ENCODE peak calls at places on chromosome 22, in nine cellular contexts. K is renal cortical epithelial cell; H is naive thymus-derived CD8-positive, alpha-beta T cell; D is AG04450; X is T-helper 1 cell; I is trophoblast cell; Y is T-cell; Q is EL; C is non-pigmented ciliary epithelial cell. J is an unnamed sample.

GRCh38 chr22:28920757-28921584 is 37.6 kb downstream of the ZNRF3 start:
- DNase-seq in X (no peak), I (no peak), K (peak; percentile 46), D (no peak), C (no peak), Y (no peak), Q (no peak), H (no peak), J (no peak)

GRCh38 chr22:47798229-47798628 is 1035.8 kb downstream of the TBC1D22A start:
- DNase-seq in I (no peak), Y (no peak), H (no peak), C (no peak), D (no peak), K (no peak), Q (no peak), X (no peak), J (no peak)

GRCh38 chr22:39574779-39575551 is 4.4 kb downstream of the CACNA1I start:
- DNase-seq in K (peak; percentile 87), C (peak; percentile 61), Y (no peak), H (no peak), D (peak; percentile 57), X (no peak), Q (peak; percentile 96), I (peak; percentile 46), J (peak; percentile 95)

GRCh38 chr22:45877651-45878050 is 99.3 kb downstream of the WNT7B start:
- DNase-seq in Y (no peak), I (no peak), K (no peak), X (no peak), C (no peak), H (no peak), Q (no peak), D (no peak), J (no peak)

GRCh38 chr22:24685804-24686203 is 82.8 kb downstream of the GGT1 start:
- DNase-seq in K (no peak), H (no peak), X (no peak), C (no peak), I (no peak), D (no peak), Y (no peak), Q (no peak), J (no peak)

GRCh38 chr22:46091277-46091977 is 58.9 kb upstream of the PPARA start:
- DNase-seq in C (no peak), H (no peak), I (no peak), D (no peak), Y (no peak), K (no peak), Q (no peak), X (no peak), J (no peak)

GRCh38 chr22:39270280-39270679 is 25.5 kb upstream of the PDGFB start:
- DNase-seq in K (no peak), Y (no peak), I (no peak), C (no peak), Q (no peak), D (no peak), X (no peak), H (no peak), J (no peak)

GRCh38 chr22:27798526-27799333 is 2.8 kb downstream of the MN1 start:
- DNase-seq in H (no peak), X (no peak), Q (no peak), C (no peak), K (no peak), Y (no peak), I (no peak), D (no peak), J (no peak)

GRCh38 chr22:35442471-35442870 is 42.5 kb downstream of the MCM5 start:
- DNase-seq in Y (no peak), C (no peak), H (no peak), I (no peak), K (no peak), D (no peak), Q (no peak), X (no peak), J (no peak)

GRCh38 chr22:32745996-32746322 is 55.5 kb upstream of the TIMP3 start:
- DNase-seq in X (no peak), C (no peak), I (peak; percentile 78), Y (no peak), D (no peak), K (no peak), H (no peak), Q (no peak), J (no peak)

GRCh38 chr22:19147193-19147780 is 2.8 kb downstream of the GSC2 start:
- DNase-seq in K (no peak), I (no peak), Y (no peak), Q (no peak), H (no peak), X (no peak), C (no peak), D (no peak), J (no peak)

GRCh38 chr22:42577623-42578240 is 24.0 kb downstream of the SERHL2 start:
- DNase-seq in K (no peak), Y (no peak), D (no peak), C (no peak), X (no peak), I (no peak), Q (no peak), H (no peak), J (no peak)

GRCh38 chr22:50620861-50621490 is 7.0 kb downstream of the ARSA start:
- DNase-seq in Y (peak; percentile 83), K (no peak), X (peak; percentile 37), H (peak; percentile 77), C (no peak), Q (no peak), I (no peak), D (no peak), J (no peak)

GRCh38 chr22:42022162-42022847 is 23.7 kb downstream of the WBP2NL start:
- DNase-seq in C (no peak), Q (no peak), H (no peak), K (peak; percentile 61), X (no peak), D (no peak), Y (no peak), I (peak; percentile 53), J (peak; percentile 56)

GRCh38 chr22:49536571-49537131 is 291.0 kb downstream of the BRD1 start:
- DNase-seq in D (no peak), Y (no peak), H (no peak), K (no peak), C (no peak), X (no peak), Q (no peak), I (no peak), J (no peak)

GRCh38 chr22:44748524-44748923 is 3.9 kb upstream of the ARHGAP8 start:
- DNase-seq in C (no peak), D (no peak), H (no peak), I (no peak), Y (no peak), Q (no peak), K (no peak), X (no peak), J (no peak)

GRCh38 chr22:48100685-48101417 is 1338.4 kb downstream of the TBC1D22A start:
- DNase-seq in D (no peak), K (no peak), I (no peak), Q (no peak), C (no peak), Y (no peak), X (no peak), H (no peak), J (no peak)

GRCh38 chr22:36104988-36105387 is 55.6 kb downstream of the APOL3 start:
- DNase-seq in D (no peak), X (no peak), C (no peak), K (no peak), I (no peak), Y (no peak), H (no peak), Q (peak; percentile 43), J (peak; percentile 26)

GRCh38 chr22:20659258-20659657 is 114.7 kb upstream of the SERPIND1 start:
- DNase-seq in H (no peak), C (no peak), K (no peak), X (no peak), D (no peak), Q (no peak), I (no peak), Y (no peak), J (no peak)

GRCh38 chr22:35649636-35650250 is 1.5 kb downstream of the APOL6 start:
- DNase-seq in H (no peak), K (no peak), X (no peak), C (no peak), Y (no peak), Q (no peak), I (no peak), D (no peak), J (no peak)

GRCh38 chr22:38861927-38862326 is 10.1 kb downstream of the CBX6 start:
- DNase-seq in X (no peak), H (no peak), K (no peak), Y (no peak), Q (no peak), C (no peak), I (no peak), D (no peak), J (no peak)

GRCh38 chr22:46031561-46031960 is 54.6 kb upstream of the WNT7B start:
- DNase-seq in I (no peak), H (no peak), C (no peak), Q (no peak), X (no peak), K (no peak), D (no peak), Y (no peak), J (no peak)

GRCh38 chr22:35334010-35334409 is 34.3 kb downstream of the TOM1 start:
- DNase-seq in H (no peak), Y (no peak), Q (no peak), C (no peak), X (no peak), D (no peak), K (no peak), I (no peak), J (no peak)

GRCh38 chr22:39396156-39396796 is 3.3 kb upstream of the TAB1 start:
- DNase-seq in I (no peak), C (no peak), H (no peak), D (no peak), K (no peak), Q (no peak), Y (no peak), X (no peak), J (no peak)

GRCh38 chr22:24077416-24077815 is 66.3 kb downstream of the CABIN1 start:
- DNase-seq in Y (no peak), K (no peak), Q (no peak), I (no peak), C (no peak), D (no peak), H (no peak), X (no peak), J (no peak)

GRCh38 chr22:46030241-46030880 is 53.4 kb upstream of the WNT7B start:
- DNase-seq in D (no peak), Y (no peak), I (no peak), K (no peak), H (no peak), Q (no peak), X (no peak), C (no peak), J (no peak)

GRCh38 chr22:29456211-29456671 is 17.9 kb downstream of the RFPL1 start:
- DNase-seq in Q (no peak), I (no peak), K (no peak), D (no peak), H (no peak), X (no peak), C (peak; percentile 52), Y (no peak), J (peak; percentile 59)

GRCh38 chr22:37274380-37274862 is 7.9 kb upstream of the CYTH4 start:
- DNase-seq in I (no peak), K (no peak), D (no peak), Q (no peak), Y (no peak), H (no peak), X (no peak), C (no peak), J (no peak)

GRCh38 chr22:36252754-36253522 is at the start of gene APOL1:
- DNase-seq in K (peak; percentile 62), H (no peak), Q (peak; percentile 46), I (peak; percentile 42), Y (peak; percentile 29), C (no peak), X (no peak), D (no peak), J (peak; percentile 78)

GRCh38 chr22:19764636-19765476 is 4.3 kb downstream of the TBX1 start:
- DNase-seq in H (no peak), K (no peak), X (no peak), D (no peak), Y (no peak), C (no peak), I (no peak), Q (no peak), J (no peak)

GRCh38 chr22:22203048-22203971 is 41.3 kb upstream of the VPREB1 start:
- DNase-seq in Y (no peak), D (no peak), H (no peak), C (no peak), K (no peak), I (no peak), X (no peak), Q (no peak), J (no peak)

J was measured in kidney tubule cell.